ENCODE peak calls at places on chromosomes 11 and 22, in ten cellular contexts. A, U, P, S, D, H, Y, Z, T and O are unnamed samples.

GRCh38 chr11:44638032-44638431 is 72.6 kb downstream of the CD82 start:
- DNase-seq in A (no peak), U (no peak), P (no peak), S (no peak), D (no peak), H (no peak), Y (no peak), Z (peak; percentile 12), T (peak; percentile 13), O (no peak)

GRCh38 chr11:47394050-47394321 is 14.4 kb upstream of the SLC39A13 start:
- DNase-seq in A (no peak), U (no peak), P (no peak), S (no peak), D (no peak), H (no peak), Y (peak; percentile 24), Z (no peak), T (no peak), O (no peak)

GRCh38 chr22:31579835-31580242 is 82.2 kb downstream of the PISD start:
- DNase-seq in A (no peak), U (no peak), P (peak; percentile 77), S (no peak), D (no peak), H (no peak), Y (no peak), Z (no peak), T (no peak), O (no peak)

GRCh38 chr11:63699906-63700305 is 18.6 kb downstream of the RTN3 start:
- DNase-seq in A (no peak), U (no peak), P (no peak), S (no peak), D (no peak), H (no peak), Y (no peak), Z (no peak), T (no peak), O (no peak)

GRCh38 chr11:45736424-45736823 is 68.5 kb upstream of the SLC35C1 start:
- DNase-seq in A (peak; percentile 19), U (no peak), P (peak; percentile 51), S (no peak), D (no peak), H (no peak), Y (no peak), Z (peak; percentile 67), T (peak; percentile 100), O (no peak)

GRCh38 chr11:23772081-23772480 is 724.8 kb upstream of the LUZP2 start:
- DNase-seq in A (peak; percentile 74), U (no peak), P (peak; percentile 12), S (no peak), D (no peak), H (no peak), Y (no peak), Z (no peak), T (no peak), O (no peak)

GRCh38 chr11:9565822-9566560 is 7.5 kb upstream of the WEE1 start:
- DNase-seq in A (peak; percentile 100), U (no peak), P (peak; percentile 100), S (peak; percentile 100), D (peak; percentile 93), H (no peak), Y (peak; percentile 89), Z (peak; percentile 87), T (peak; percentile 100), O (peak; percentile 76)

GRCh38 chr11:32113637-32114203 is 22.8 kb downstream of the RCN1 start:
- DNase-seq in A (no peak), U (no peak), P (peak; percentile 43), S (no peak), D (no peak), H (no peak), Y (no peak), Z (no peak), T (no peak), O (no peak)

GRCh38 chr11:116725434-116726221 is 47.2 kb downstream of the BUD13 start:
- DNase-seq in A (peak; percentile 44), U (no peak), P (peak; percentile 56), S (no peak), D (no peak), H (peak; percentile 27), Y (no peak), Z (no peak), T (no peak), O (no peak)

GRCh38 chr22:19063581-19064353 is 58.4 kb downstream of the DGCR2 start:
- DNase-seq in A (no peak), U (no peak), P (peak; percentile 53), S (no peak), D (no peak), H (no peak), Y (no peak), Z (no peak), T (no peak), O (no peak)

GRCh38 chr11:115330693-115331482 is 173.3 kb downstream of the CADM1 start:
- DNase-seq in A (no peak), U (no peak), P (no peak), S (no peak), D (no peak), H (no peak), Y (no peak), Z (no peak), T (no peak), O (no peak)

GRCh38 chr11:55172734-55173415 is 89.1 kb upstream of the TRIM48 start:
- DNase-seq in A (no peak), U (no peak), P (no peak), S (no peak), D (no peak), H (no peak), Y (no peak), Z (no peak), T (no peak), O (no peak)

GRCh38 chr11:9320047-9320446 is 5.7 kb upstream of the TMEM41B start:
- DNase-seq in A (no peak), U (no peak), P (no peak), S (no peak), D (no peak), H (no peak), Y (no peak), Z (no peak), T (peak; percentile 51), O (no peak)

GRCh38 chr11:34407121-34407813 is 31.5 kb upstream of the CAT start:
- DNase-seq in A (no peak), U (peak; percentile 58), P (no peak), S (no peak), D (no peak), H (no peak), Y (no peak), Z (peak; percentile 68), T (peak; percentile 70), O (no peak)

GRCh38 chr11:121194731-121195596 is 93.9 kb downstream of the TECTA start:
- DNase-seq in A (peak; percentile 64), U (no peak), P (peak; percentile 79), S (peak; percentile 5), D (peak; percentile 15), H (peak; percentile 66), Y (peak; percentile 53), Z (peak; percentile 57), T (peak; percentile 58), O (peak; percentile 77)

GRCh38 chr11:94059065-94059464 is 37.9 kb downstream of the HEPHL1 start:
- DNase-seq in A (no peak), U (no peak), P (no peak), S (no peak), D (no peak), H (no peak), Y (no peak), Z (no peak), T (no peak), O (no peak)

GRCh38 chr11:68890490-68891231 is 13.0 kb downstream of the MRPL21 start:
- DNase-seq in A (peak; percentile 64), U (peak; percentile 90), P (peak; percentile 93), S (no peak), D (no peak), H (no peak), Y (no peak), Z (peak; percentile 84), T (no peak), O (no peak)

DNA sequence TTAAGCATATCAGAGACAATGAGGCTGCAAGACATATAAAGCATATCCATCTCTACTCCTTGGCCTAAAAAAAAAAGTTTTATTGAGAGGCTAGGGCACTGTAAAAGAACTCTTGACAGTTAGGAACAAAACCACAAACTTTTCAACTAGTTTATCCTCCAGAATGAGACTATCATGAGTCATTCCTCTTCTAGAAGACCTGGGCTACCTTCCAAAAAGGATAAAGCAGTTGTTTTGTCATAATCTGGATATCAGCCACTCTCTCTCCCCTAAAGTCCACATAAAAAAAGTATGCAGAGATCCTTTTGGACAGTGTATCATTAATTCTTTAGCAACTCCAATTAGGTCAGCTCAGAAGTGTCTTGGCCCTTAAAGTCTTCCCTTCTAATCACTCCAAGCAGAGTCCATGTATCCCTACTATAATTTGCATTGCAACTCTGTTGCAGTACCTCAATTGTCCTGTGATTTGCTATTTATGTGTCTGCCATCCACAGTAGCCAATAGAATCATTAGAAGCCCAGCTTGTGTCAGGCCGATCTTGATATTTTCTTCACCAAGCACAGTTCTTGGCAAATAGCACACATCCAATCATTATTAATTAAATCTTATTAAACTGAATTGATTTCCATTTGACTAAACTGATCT is 10.4 kb downstream of the OR51T1 start:
- DNase-seq in A (peak; percentile 93), U (no peak), P (peak; percentile 91), S (peak; percentile 60), D (peak; percentile 2), H (no peak), Y (no peak), Z (no peak), T (peak; percentile 88), O (no peak)
- TF ChIP-seq CTCF in A (no peak), U (no peak), P (peak; percentile 34), S (peak; percentile 7), D (no peak), H (no peak), Y (no peak), Z (no peak), T (peak; percentile 22), O (no peak)

GRCh38 chr22:27720860-27721259 is 80.7 kb downstream of the MN1 start:
- DNase-seq in A (no peak), U (no peak), P (no peak), S (peak; percentile 26), D (no peak), H (no peak), Y (no peak), Z (no peak), T (peak; percentile 40), O (no peak)
- TF ChIP-seq CTCF in A (no peak), U (no peak), P (no peak), S (no peak), D (no peak), H (no peak), Y (no peak), Z (no peak), T (no peak), O (no peak)

GRCh38 chr22:43515902-43516301 is 104.1 kb downstream of the MPPED1 start:
- DNase-seq in A (no peak), U (no peak), P (no peak), S (no peak), D (no peak), H (no peak), Y (peak; percentile 74), Z (no peak), T (no peak), O (no peak)
- TF ChIP-seq CTCF in A (no peak), U (no peak), P (no peak), S (no peak), D (no peak), H (no peak), Y (peak; percentile 72), Z (no peak), T (peak; percentile 21), O (no peak)

DNA sequence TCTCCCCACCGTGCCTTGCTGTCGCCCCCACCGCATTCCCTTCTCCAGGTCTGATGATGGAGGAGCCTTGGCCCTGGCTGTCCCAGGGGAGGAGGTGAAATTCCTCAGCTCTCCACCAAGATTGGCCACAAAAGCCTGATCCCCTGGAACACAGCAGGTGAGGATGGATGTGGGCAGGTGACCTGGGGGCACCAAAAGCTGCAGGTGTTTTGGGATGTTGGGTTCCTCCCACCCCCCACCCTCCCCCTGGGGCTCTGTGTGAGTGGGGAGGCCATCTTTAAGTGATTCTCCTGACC is 640 bp downstream of the TRIOBP start:
- DNase-seq in A (no peak), U (no peak), P (no peak), S (no peak), D (no peak), H (no peak), Y (peak; percentile 62), Z (no peak), T (no peak), O (no peak)
- TF ChIP-seq CTCF in A (no peak), U (no peak), P (no peak), S (no peak), D (no peak), H (peak; percentile 5), Y (no peak), Z (no peak), T (no peak), O (no peak)